ENCODE peak calls at places on chromosomes 16 and 17, in seven cellular contexts. E is HCT116, Y is OCI-LY7, F is hepatocyte, X is PC-9, I is SK-N-SH, T is PC-3. K is an unnamed sample. For H3K9me2, the result is how much of the 10 kb centered on the place peaks cover.

GRCh38 chr17:75625813-75626486 is 7.3 kb upstream of the SMIM5 start:
- DNase-seq in E (no peak), Y (peak), F (peak), X (no peak), I (peak), T (peak), K (peak)

GRCh38 chr17:79138826-79139225 is 64.2 kb downstream of the ENGASE start:
- DNase-seq in E (no peak), Y (no peak), F (no peak), X (no peak), I (no peak), T (no peak), K (no peak)

GRCh38 chr17:41894791-41895331 is 23.9 kb downstream of the ACLY start:
- DNase-seq in E (no peak), Y (no peak), F (no peak), X (peak), I (peak), T (peak), K (no peak)

GRCh38 chr17:8069587-8069860 is 18.0 kb downstream of the ALOX12B start:
- DNase-seq in E (no peak), Y (no peak), F (no peak), X (no peak), I (no peak), T (no peak), K (no peak)

GRCh38 chr17:35889818-35890773 is 9.9 kb upstream of the CCL5 start:
- DNase-seq in E (no peak), Y (no peak), F (peak), X (no peak), I (peak), T (no peak), K (no peak)

GRCh38 chr16:50293041-50293783 is 26.9 kb downstream of the ADCY7 start:
- DNase-seq in E (no peak), Y (no peak), F (no peak), X (no peak), I (no peak), T (no peak), K (no peak)

GRCh38 chr16:30472328-30472942 is at the start of gene ITGAL:
- DNase-seq in E (no peak), Y (peak), F (no peak), X (no peak), I (no peak), T (no peak), K (peak)

GRCh38 chr17:49285716-49286115 is 55.1 kb upstream of the PHOSPHO1 start:
- DNase-seq in E (no peak), Y (no peak), F (no peak), X (no peak), I (no peak), T (no peak), K (no peak)

GRCh38 chr17:61627658-61628057 is 36.6 kb upstream of the NACA2 start:
- DNase-seq in E (no peak), Y (no peak), F (no peak), X (no peak), I (no peak), T (no peak), K (no peak)

GRCh38 chr17:55533611-55534010 is 22.4 kb upstream of the SMIM36 start:
- DNase-seq in E (no peak), Y (no peak), F (no peak), X (no peak), I (no peak), T (no peak), K (no peak)

GRCh38 chr17:40493697-40494096 is 7.7 kb downstream of the TNS4 start:
- DNase-seq in E (no peak), Y (no peak), F (no peak), X (no peak), I (peak), T (no peak), K (no peak)

GRCh38 chr17:83152745-83153611 is 73.6 kb downstream of the METRNL start:
- DNase-seq in E (no peak), Y (no peak), F (peak), X (no peak), I (peak), T (no peak), K (no peak)

GRCh38 chr17:2418572-2418971 is 17.7 kb upstream of the MNT start:
- DNase-seq in E (no peak), Y (no peak), F (no peak), X (no peak), I (no peak), T (no peak), K (no peak)

GRCh38 chr17:40417258-40417608 is 463 bp downstream of the TOP2A start:
- DNase-seq in E (no peak), Y (peak), F (peak), X (no peak), I (no peak), T (no peak), K (peak)

GRCh38 chr17:14337596-14338079 is 36.8 kb downstream of the HS3ST3B1 start:
- DNase-seq in E (no peak), Y (no peak), F (no peak), X (no peak), I (no peak), T (no peak), K (no peak)

GRCh38 chr16:83187404-83187803 is 560.6 kb downstream of the CDH13 start:
- DNase-seq in E (no peak), Y (no peak), F (peak), X (no peak), I (no peak), T (peak), K (no peak)

GRCh38 chr17:45246861-45247428 is 14.9 kb downstream of the SPATA32 start:
- DNase-seq in E (no peak), Y (peak), F (peak), X (no peak), I (peak), T (peak), K (no peak)

GRCh38 chr17:31517524-31517923 is 126.0 kb downstream of the RAB11FIP4 start:
- DNase-seq in E (no peak), Y (no peak), F (no peak), X (no peak), I (peak), T (peak), K (no peak)

GRCh38 chr16:48165961-48166578 is 10.3 kb upstream of the ABCC12 start:
- DNase-seq in E (no peak), Y (no peak), F (no peak), X (peak), I (no peak), T (peak), K (no peak)

GRCh38 chr17:31918701-31919128 is 17.2 kb upstream of the UTP6 start:
- DNase-seq in E (no peak), Y (no peak), F (no peak), X (peak), I (no peak), T (no peak), K (no peak)

DNA sequence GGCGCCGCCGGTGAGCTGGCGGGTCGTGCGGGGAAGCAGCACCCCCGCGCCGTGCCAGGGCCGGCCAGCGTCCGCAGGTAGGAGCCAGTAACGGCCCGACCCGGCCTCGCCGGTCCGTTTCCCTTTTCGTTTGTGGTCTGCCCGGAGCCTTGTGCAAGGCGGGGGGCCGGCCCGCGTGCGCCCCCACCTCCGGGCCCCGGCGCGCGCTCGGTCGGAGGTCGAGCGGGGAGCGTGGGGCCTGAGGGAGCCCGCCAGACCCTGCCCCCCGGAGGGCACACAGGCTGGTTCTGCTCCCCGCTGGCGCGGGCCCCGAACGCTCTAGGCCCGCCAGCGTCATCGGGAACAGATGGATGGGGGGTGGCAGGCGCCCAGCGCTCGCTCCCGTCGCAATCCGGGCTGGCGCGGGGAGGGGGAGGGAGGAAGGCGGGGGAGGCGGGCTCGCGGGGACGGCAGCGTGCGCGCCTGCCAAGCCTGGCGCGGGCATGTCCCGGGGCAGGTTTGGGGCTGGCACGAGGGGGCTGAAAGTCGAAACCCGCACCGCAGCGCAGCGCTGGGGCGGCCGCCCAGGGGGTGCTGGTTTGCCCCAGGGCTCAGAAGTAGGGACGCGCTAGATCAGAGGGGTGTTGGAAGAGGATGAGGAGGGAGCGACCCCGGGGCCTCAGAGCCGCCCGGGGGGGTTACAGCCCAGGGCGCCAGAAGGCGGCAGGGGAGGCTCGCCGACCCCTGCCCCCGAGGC is 1.5 kb upstream of the GSE1 start:
- DNase-seq in E (peak), Y (peak), F (peak), X (peak), I (peak), T (peak), K (peak)
- H3K4me3 ChIP-seq in E (peak), Y (peak), F (peak), X (peak), I (peak), T (peak), K (peak)

DNA sequence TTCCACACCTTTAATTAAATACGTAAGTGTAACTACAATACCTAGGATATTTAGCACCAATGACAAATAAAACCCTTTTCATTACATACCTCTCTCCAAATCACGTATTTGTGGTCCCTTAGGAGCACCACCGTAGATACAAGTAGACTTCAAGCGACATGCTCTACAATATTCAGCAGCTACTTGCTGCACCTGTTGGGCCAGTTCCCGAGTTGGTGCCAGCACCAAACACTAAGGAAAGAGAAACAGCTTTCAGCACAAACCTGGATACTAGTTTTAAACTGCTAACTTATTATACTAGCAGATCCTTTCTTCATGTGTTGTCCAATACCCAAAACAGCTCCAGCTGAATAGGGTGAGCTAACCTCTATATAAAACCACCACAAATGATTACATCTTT is 2.7 kb downstream of the DDX5 start:
- DNase-seq in E (no peak), Y (no peak), F (no peak), X (no peak), I (no peak), T (no peak), K (no peak)
- H3K27ac ChIP-seq in E (no peak), Y (no peak), F (peak), X (peak), I (peak), T (no peak), K (no peak)

GRCh38 chr16:88288303-88288702 is 94.5 kb upstream of the ZNF469 start:
- DNase-seq in E (no peak), Y (no peak), F (no peak), X (no peak), I (no peak), T (no peak), K (no peak)

GRCh38 chr16:88285514-88285822 is 97.3 kb upstream of the ZNF469 start:
- DNase-seq in E (no peak), Y (no peak), F (no peak), X (no peak), I (no peak), T (no peak), K (no peak)

GRCh38 chr16:88287219-88287618 is 95.5 kb upstream of the ZNF469 start:
- DNase-seq in E (peak), Y (peak), F (no peak), X (no peak), I (peak), T (peak), K (peak)

GRCh38 chr16:88284626-88285513 is 97.9 kb upstream of the ZNF469 start:
- DNase-seq in E (no peak), Y (no peak), F (no peak), X (no peak), I (no peak), T (no peak), K (no peak)

DNA sequence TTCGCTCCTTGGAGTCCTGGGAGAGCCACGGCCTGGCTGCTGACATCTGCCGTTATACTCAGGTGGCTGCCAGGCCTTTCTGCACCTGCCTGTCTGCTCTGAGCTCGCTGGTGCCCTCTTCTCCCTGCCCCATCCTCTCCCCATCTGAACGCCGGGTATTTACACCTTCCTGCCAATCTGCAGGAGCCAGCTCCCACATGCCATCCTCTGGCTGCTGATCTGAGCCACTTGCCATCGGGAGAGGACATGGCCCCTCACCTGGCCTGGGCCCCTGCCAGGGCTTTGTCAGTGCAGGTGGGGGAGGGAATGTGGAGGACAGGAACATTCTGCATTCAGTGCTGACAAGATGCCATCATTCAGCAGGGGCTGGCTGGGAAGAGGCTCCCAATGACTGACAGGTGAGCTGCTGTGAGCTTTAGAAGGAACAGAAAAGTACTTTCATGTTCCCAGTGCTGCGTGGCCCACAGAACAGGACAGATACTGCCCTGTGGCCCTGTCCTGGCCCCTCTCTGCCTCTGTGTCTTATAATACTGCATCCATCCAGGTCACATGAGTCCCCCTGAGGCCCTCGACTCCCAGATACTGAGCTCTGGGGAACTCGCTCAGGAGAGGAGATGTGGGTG is 96.3 kb upstream of the ZNF469 start:
- DNase-seq in E (no peak), Y (no peak), F (no peak), X (no peak), I (no peak), T (no peak), K (no peak)
- H3K9me2 ChIP-seq in E (under half), Y (under half), F (under half), X (under half), I (under half), T (under half), K (under half)

DNA sequence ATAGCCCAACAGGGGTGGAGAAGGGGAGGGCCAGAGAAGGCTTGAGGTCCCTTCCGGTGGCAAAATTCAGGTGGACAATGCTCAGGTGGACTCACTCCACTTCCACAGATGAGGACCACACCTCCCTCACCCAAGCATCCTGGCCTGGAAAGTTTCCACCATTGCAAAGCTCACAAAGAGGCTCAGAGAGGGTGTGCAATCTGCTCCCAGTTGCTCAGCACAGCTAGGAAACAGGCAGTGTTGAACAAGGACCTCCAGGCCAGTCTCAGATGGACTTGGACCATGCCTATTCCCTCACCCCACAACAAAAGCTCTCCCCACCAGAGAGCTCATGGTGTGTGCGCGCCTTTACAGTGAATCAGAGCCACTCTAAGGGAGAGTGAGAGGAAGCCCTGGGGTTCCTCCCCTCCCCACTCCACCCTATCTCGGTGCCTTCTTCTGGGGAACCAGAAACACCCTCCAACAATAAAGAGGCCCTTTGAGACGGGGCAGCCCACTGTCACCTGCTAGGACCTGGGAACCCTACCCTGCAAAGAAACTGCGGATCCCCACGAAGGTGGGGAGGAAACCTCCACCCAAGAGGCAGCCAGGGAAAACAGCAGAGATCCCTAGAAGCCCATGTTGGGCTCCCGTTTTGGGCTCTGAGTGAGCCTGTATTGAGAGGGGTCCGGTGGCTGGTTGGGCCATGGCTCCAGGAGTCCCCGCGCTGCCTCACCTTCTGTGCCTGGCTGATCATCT is 1.6 kb downstream of the FAM83G start:
- DNase-seq in E (no peak), Y (no peak), F (no peak), X (no peak), I (no peak), T (no peak), K (no peak)
- H3K4me3 ChIP-seq in E (peak), Y (peak), F (peak), X (peak), I (peak), T (no peak), K (peak)

GRCh38 chr17:76715462-76715830 is 4.7 kb upstream of the MXRA7 start:
- DNase-seq in E (no peak), Y (no peak), F (no peak), X (no peak), I (no peak), T (no peak), K (peak)

GRCh38 chr17:76714336-76714735 is 3.6 kb upstream of the MXRA7 start:
- DNase-seq in E (no peak), Y (no peak), F (no peak), X (no peak), I (no peak), T (no peak), K (no peak)

GRCh38 chr17:76716146-76716833 is 5.5 kb upstream of the MXRA7 start:
- DNase-seq in E (no peak), Y (no peak), F (peak), X (no peak), I (no peak), T (no peak), K (no peak)

GRCh38 chr17:76713765-76714164 is 3.0 kb upstream of the MXRA7 start:
- DNase-seq in E (no peak), Y (no peak), F (no peak), X (no peak), I (no peak), T (no peak), K (no peak)

GRCh38 chr17:76714822-76715461 is 4.2 kb upstream of the MXRA7 start:
- DNase-seq in E (no peak), Y (peak), F (peak), X (no peak), I (peak), T (peak), K (peak)
- H3K27ac ChIP-seq in E (peak), Y (peak), F (no peak), X (no peak), I (no peak), T (no peak), K (peak)

GRCh38 chr17:71071041-71071440 is 901.7 kb downstream of the KCNJ2 start:
- DNase-seq in E (peak), Y (no peak), F (no peak), X (no peak), I (no peak), T (no peak), K (no peak)
- H3K9me2 ChIP-seq in E (under half), Y (under half), F (under half), X (under half), I (under half), T (under half), K (under half)

GRCh38 chr16:81652798-81653505 is 126.1 kb upstream of the PLCG2 start:
- DNase-seq in E (no peak), Y (no peak), F (no peak), X (no peak), I (no peak), T (no peak), K (peak)

GRCh38 chr16:81650281-81650680 is 128.8 kb upstream of the PLCG2 start:
- DNase-seq in E (no peak), Y (no peak), F (no peak), X (no peak), I (no peak), T (no peak), K (no peak)

GRCh38 chr16:81651758-81652718 is 127.1 kb upstream of the PLCG2 start:
- DNase-seq in E (no peak), Y (no peak), F (no peak), X (no peak), I (no peak), T (no peak), K (peak)

GRCh38 chr16:81649561-81649960 is 129.5 kb upstream of the PLCG2 start:
- DNase-seq in E (no peak), Y (no peak), F (no peak), X (no peak), I (no peak), T (no peak), K (no peak)

DNA sequence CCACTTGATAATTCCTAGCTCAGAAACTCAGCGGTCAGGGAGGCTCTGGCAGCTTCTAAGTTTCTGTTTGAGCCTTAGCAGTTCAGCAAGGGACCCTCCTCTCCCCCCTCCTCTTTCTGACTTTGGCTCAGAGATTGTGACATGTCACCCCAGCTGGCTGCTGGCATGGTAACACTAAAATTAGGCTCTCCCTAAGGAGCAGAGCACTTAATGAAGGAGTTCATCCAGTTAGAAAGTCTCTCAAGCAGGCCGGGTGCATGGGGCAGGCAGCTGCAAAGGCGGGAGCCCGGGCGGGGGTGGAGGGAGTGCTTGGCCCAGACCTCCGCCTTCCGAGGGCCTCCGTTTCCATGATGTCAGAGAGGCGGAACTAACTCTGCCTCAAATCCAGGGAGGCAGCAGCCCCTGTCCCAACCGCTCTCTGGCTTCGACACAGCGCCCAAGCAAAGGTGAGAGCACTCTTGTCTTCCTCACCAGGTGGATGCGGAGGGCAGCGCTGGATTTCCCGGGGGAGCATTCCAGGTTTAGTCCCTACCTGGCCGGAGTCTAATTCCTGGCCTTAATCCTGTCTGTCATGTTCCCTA is 128.0 kb upstream of the PLCG2 start:
- DNase-seq in E (no peak), Y (no peak), F (peak), X (no peak), I (no peak), T (no peak), K (no peak)
- H3K4me3 ChIP-seq in E (no peak), Y (no peak), F (no peak), X (no peak), I (no peak), T (no peak), K (no peak)